ENCODE peak calls at places on chromosomes 7 and 10, in seven cellular contexts. X, N, K, T, L, J and W are unnamed samples.

GRCh38 chr7:135745702-135746312 is 2.8 kb downstream of the FAM180A start:
- DNase-seq in X (no peak), K (no peak), T (peak), N (no peak), L (no peak), J (no peak), W (no peak)

GRCh38 chr10:93852721-93853120 is 41.1 kb upstream of the SLC35G1 start:
- DNase-seq in N (no peak), X (no peak), K (no peak), T (no peak), L (no peak), J (no peak), W (no peak)

GRCh38 chr10:51137741-51138529 is 63.6 kb downstream of the PRKG1 start:
- DNase-seq in J (no peak), T (no peak), K (no peak), N (no peak), L (no peak), X (no peak), W (no peak)

GRCh38 chr10:11204355-11204879 is 186.7 kb downstream of the CELF2 start:
- DNase-seq in T (no peak), J (no peak), X (no peak), K (no peak), N (no peak), L (no peak), W (no peak)

GRCh38 chr7:94145602-94146001 is 141.4 kb upstream of the BET1 start:
- DNase-seq in K (no peak), T (no peak), J (no peak), N (no peak), L (no peak), X (no peak), W (no peak)

GRCh38 chr7:93150200-93150835 is 2.1 kb upstream of the SAMD9L start:
- DNase-seq in T (no peak), L (no peak), K (no peak), X (no peak), J (no peak), N (no peak), W (no peak)

GRCh38 chr7:18993933-18994668 is 123.3 kb downstream of the TWIST1 start:
- DNase-seq in X (no peak), N (no peak), K (no peak), J (no peak), T (no peak), L (peak), W (no peak)

GRCh38 chr10:48414778-48415177 is 108.3 kb downstream of the MAPK8 start:
- DNase-seq in J (no peak), T (no peak), X (no peak), L (no peak), K (no peak), N (no peak), W (no peak)

GRCh38 chr10:113187066-113187777 is 237.2 kb downstream of the TCF7L2 start:
- DNase-seq in J (peak), K (no peak), N (no peak), X (no peak), L (peak), T (no peak), W (peak)

GRCh38 chr10:103661951-103662405 is 168.5 kb downstream of the NEURL1 start:
- DNase-seq in J (no peak), N (no peak), T (no peak), L (no peak), X (no peak), K (no peak), W (no peak)

GRCh38 chr7:139358541-139359365 is 941 bp upstream of the LUC7L2 start:
- DNase-seq in X (no peak), L (peak), J (no peak), T (peak), K (no peak), N (no peak), W (peak)

GRCh38 chr10:96719850-96720421 is 378 bp downstream of the PIK3AP1 start:
- DNase-seq in N (no peak), L (peak), X (peak), K (peak), J (peak), T (peak), W (no peak)

GRCh38 chr10:96719205-96719604 is 1.1 kb downstream of the PIK3AP1 start:
- DNase-seq in L (no peak), J (no peak), X (no peak), N (no peak), K (no peak), T (no peak), W (no peak)

GRCh38 chr10:96721207-96721572 is 876 bp upstream of the PIK3AP1 start:
- DNase-seq in N (no peak), L (peak), J (no peak), T (no peak), K (no peak), X (no peak), W (no peak)

GRCh38 chr10:96718304-96718990 is 1.9 kb downstream of the PIK3AP1 start:
- DNase-seq in J (no peak), T (no peak), X (no peak), L (no peak), N (no peak), K (no peak), W (no peak)

DNA sequence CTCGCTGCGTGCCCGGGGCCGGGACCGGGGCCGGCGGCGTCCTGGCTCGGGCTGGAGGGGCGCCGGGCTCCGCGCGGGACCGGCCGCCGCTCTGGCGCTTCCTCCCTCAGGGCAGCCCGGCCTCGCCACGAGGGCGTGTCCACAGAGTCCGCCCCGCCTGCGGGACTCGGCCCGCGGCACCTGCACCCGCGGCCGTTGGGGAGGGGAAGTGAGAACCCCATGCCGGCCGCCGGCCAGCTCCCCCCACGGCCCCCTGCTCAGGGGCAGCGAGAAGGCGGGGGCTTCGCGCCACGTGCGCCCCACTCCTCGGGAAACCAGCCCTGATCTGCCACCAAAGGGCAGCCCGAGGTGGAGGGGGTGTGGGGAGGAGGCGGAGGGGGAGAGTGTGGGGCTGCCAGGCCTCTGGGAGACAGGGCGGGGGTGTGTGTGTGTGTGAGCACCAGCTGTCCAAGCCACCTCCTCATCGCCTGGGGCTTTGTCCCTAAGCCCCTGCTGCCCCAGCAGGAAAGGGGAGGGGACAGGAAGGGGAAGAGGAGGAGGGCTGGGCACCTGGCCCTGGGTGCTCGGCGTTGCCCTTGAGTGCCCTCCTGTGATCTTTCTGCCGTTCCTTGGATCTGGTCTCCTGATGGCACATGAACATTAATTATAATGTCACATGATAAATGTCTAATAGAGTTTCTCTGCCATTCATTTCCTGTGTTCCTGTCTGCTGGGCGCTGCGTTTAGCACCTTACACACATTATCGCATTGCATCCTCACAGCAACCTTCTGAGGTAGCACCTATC is at the start of gene PIK3AP1:
- DNase-seq in J (no peak), X (peak), N (no peak), K (peak), T (no peak), L (peak), W (no peak)
- TF ChIP-seq JUND in J (no peak), X (no peak), N (no peak), K (no peak), T (no peak), L (no peak), W (no peak)

GRCh38 chr7:17444673-17445072 is 146.2 kb downstream of the AHR start:
- DNase-seq in K (no peak), L (no peak), T (peak), N (no peak), J (no peak), X (no peak), W (no peak)
- TF ChIP-seq JUND in K (no peak), L (no peak), T (peak), N (no peak), J (no peak), X (no peak), W (no peak)

DNA sequence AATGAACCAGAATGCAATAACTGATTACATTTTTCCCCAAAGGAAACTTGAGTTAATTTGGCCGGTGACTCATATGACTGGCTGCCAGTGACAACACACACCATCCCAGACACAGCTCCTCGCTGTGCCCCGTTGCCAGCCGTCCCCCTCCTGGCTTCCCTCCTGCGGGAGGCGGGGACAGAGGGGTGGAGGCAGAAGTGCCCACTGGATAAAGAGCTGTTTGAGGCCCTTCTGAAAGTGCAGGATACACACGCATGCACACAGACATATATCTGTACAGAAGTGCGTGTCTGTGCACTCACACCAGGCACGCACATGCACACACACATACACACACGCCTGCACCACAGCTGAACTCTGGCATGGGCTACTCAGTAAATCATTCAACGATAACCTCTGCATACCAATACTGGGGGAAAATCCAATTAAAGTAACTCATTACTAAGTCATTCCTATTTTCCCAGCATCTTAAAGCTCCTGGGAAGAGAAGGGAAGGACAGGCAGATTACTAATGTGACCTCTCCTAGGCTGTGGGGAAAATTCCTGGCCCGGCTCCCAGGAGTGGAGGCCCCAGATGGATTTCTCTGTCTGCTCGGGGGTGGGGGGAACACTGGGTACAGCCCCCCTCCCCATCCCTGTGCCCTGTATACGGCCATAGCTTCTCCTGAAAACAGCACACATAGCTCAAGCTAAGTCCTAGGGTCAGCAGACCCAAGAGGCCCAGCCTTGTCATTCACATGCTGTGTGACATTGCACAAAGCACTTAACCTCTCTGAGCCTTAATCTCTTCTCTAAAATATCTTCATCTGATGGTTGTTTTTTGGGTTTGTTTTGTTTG is 52.3 kb upstream of the MYL10 start:
- DNase-seq in J (no peak), X (no peak), K (no peak), N (no peak), T (peak), L (peak), W (no peak)
- TF ChIP-seq JUND in J (no peak), X (no peak), K (no peak), N (no peak), T (no peak), L (peak), W (no peak)

GRCh38 chr10:4043897-4044296 is 258.9 kb upstream of the KLF6 start:
- DNase-seq in L (no peak), K (no peak), T (no peak), N (no peak), X (no peak), J (no peak), W (no peak)

GRCh38 chr10:4046722-4047354 is 261.8 kb upstream of the KLF6 start:
- DNase-seq in X (no peak), N (no peak), L (no peak), T (no peak), K (no peak), J (no peak), W (no peak)

GRCh38 chr10:4050061-4050460 is 265.1 kb upstream of the KLF6 start:
- DNase-seq in X (no peak), J (no peak), T (no peak), K (no peak), N (no peak), L (no peak), W (no peak)

GRCh38 chr10:4048245-4048864 is 263.3 kb upstream of the KLF6 start:
- DNase-seq in L (no peak), J (no peak), N (no peak), X (no peak), T (no peak), K (no peak), W (no peak)

DNA sequence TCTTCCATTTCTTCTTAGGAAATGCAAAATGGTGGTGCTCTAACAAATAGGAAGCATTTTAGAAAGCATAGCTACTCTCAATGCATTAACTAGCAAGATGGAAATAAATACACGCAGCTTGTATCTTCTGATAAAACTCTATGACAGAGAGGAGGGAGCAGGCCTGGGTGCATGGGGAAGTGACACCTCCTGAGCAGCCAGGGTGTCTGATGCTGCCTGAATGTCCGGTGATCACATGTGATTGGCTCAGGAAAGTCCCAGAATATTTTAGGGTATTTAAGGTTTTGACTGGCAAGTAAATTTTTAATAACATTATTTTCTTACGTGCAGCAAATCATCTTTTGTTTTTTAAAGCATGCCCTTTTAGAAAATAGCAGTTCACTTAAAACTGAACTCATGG is 261.0 kb upstream of the KLF6 start:
- DNase-seq in K (no peak), T (no peak), X (no peak), L (no peak), J (no peak), N (no peak), W (no peak)
- TF ChIP-seq JUND in K (no peak), T (no peak), X (no peak), L (no peak), J (no peak), N (no peak), W (no peak)

DNA sequence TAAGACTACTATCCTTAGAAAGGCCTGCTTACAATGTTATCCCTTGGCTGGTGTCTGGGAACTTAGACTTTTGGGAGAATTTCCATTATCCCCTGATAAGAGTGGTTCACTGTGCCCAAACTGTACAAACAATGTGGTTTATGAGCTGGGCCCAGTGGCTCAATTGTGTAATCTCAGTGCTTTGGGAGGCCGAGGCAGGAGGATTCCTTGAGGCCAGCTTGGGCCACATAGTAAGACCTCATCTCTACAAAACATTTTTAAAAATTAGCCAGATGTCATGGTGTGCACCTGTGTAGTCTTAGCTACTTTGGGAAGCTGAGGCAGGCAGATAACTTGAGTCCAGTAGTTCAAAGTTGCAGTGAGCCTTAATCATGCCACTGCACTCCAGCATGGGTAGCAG is 21.5 kb downstream of the PTPN12 start:
- DNase-seq in T (no peak), X (no peak), N (no peak), J (no peak), L (no peak), K (no peak), W (no peak)
- TF ChIP-seq JUND in T (no peak), X (no peak), N (no peak), J (no peak), L (no peak), K (no peak), W (no peak)

GRCh38 chr10:78193189-78193588 is 159.5 kb downstream of the RPS24 start:
- DNase-seq in N (no peak), J (no peak), X (no peak), L (no peak), T (no peak), K (no peak), W (no peak)

GRCh38 chr10:78194050-78194449 is 160.4 kb downstream of the RPS24 start:
- DNase-seq in K (no peak), L (no peak), N (no peak), X (no peak), J (no peak), T (no peak), W (no peak)

GRCh38 chr10:78196964-78197363 is 163.3 kb downstream of the RPS24 start:
- DNase-seq in L (no peak), N (peak), T (no peak), K (no peak), J (no peak), X (no peak), W (no peak)

GRCh38 chr10:78197628-78198272 is 164.1 kb downstream of the RPS24 start:
- DNase-seq in J (no peak), X (no peak), K (no peak), T (no peak), N (no peak), L (no peak), W (no peak)

GRCh38 chr10:78194539-78195402 is 161.1 kb downstream of the RPS24 start:
- DNase-seq in X (no peak), T (no peak), L (peak), K (no peak), J (no peak), N (no peak), W (no peak)
- TF ChIP-seq JUND in X (no peak), T (no peak), L (no peak), K (no peak), J (no peak), N (no peak), W (no peak)

GRCh38 chr10:15027741-15028140 is 16.0 kb upstream of the OLAH start:
- DNase-seq in T (no peak), X (no peak), K (no peak), L (no peak), N (no peak), J (no peak), W (no peak)
- TF ChIP-seq JUND in T (no peak), X (no peak), K (no peak), L (no peak), N (no peak), J (no peak), W (no peak)